ENCODE peak calls at places on chromosomes 12 and 14, in four cellular contexts. P is IMR-90, Y is neuronal stem cell, Z is mesendoderm. K is an unnamed sample.

GRCh38 chr14:104108570-104109060 is 23.1 kb downstream of the ASPG start:
- DNase-seq in P (no peak), Y (no peak), Z (no peak), K (peak; percentile 27)

GRCh38 chr12:119225454-119225853 is 46.7 kb downstream of the HSPB8 start:
- DNase-seq in P (no peak), Y (no peak), Z (peak; percentile 54), K (no peak)

GRCh38 chr12:84341467-84342193 is 571.0 kb downstream of the SLC6A15 start:
- DNase-seq in P (no peak), Y (no peak), Z (no peak), K (no peak)

GRCh38 chr14:101333335-101334280 is 227.7 kb upstream of the DIO3 start:
- DNase-seq in P (no peak), Y (no peak), Z (no peak), K (no peak)

GRCh38 chr12:91058821-91059220 is 997 bp upstream of the KERA start:
- DNase-seq in P (no peak), Y (no peak), Z (no peak), K (no peak)

GRCh38 chr12:3304436-3305135 is 186.4 kb upstream of the PRMT8 start:
- DNase-seq in P (peak; percentile 85), Y (no peak), Z (no peak), K (no peak)

GRCh38 chr14:61101803-61102548 is 120.9 kb downstream of the SLC38A6 start:
- DNase-seq in P (peak; percentile 65), Y (no peak), Z (peak; percentile 48), K (peak; percentile 66)

GRCh38 chr14:64937821-64938193 is 4.7 kb downstream of the GPX2 start:
- DNase-seq in P (peak; percentile 15), Y (no peak), Z (no peak), K (no peak)

GRCh38 chr12:111160350-111161142 is 208.3 kb downstream of the PHETA1 start:
- DNase-seq in P (no peak), Y (no peak), Z (peak; percentile 28), K (no peak)

GRCh38 chr12:57591567-57592325 is 754 bp downstream of the PIP4K2C start:
- DNase-seq in P (peak; percentile 21), Y (no peak), Z (peak; percentile 28), K (no peak)

GRCh38 chr14:49679271-49679670 is 8.7 kb downstream of the POLE2 start:
- DNase-seq in P (peak; percentile 30), Y (no peak), Z (no peak), K (no peak)

GRCh38 chr12:82793882-82794281 is 107.2 kb downstream of the TMTC2 start:
- DNase-seq in P (no peak), Y (peak; percentile 44), Z (no peak), K (peak; percentile 61)

GRCh38 chr14:25010471-25010870 is 39.5 kb downstream of the STXBP6 start:
- DNase-seq in P (no peak), Y (no peak), Z (peak; percentile 68), K (no peak)

GRCh38 chr12:122999986-123000420 is 19.5 kb downstream of the ARL6IP4 start:
- DNase-seq in P (no peak), Y (no peak), Z (no peak), K (no peak)

GRCh38 chr12:14567311-14568195 is at the start of gene PLBD1:
- DNase-seq in P (no peak), Y (peak; percentile 39), Z (peak; percentile 92), K (peak; percentile 85)

GRCh38 chr12:95195122-95195521 is 22.1 kb downstream of the FGD6 start:
- DNase-seq in P (no peak), Y (no peak), Z (peak; percentile 57), K (peak; percentile 55)

GRCh38 chr12:1878695-1879094 is 39.8 kb downstream of the CACNA2D4 start:
- DNase-seq in P (no peak), Y (no peak), Z (no peak), K (peak; percentile 22)

GRCh38 chr12:111596985-111597730 is 2.0 kb downstream of the ATXN2 start:
- DNase-seq in P (peak; percentile 55), Y (peak; percentile 30), Z (peak; percentile 81), K (peak; percentile 67)

GRCh38 chr14:63248211-63248610 is 44.0 kb downstream of the RHOJ start:
- DNase-seq in P (peak; percentile 68), Y (no peak), Z (no peak), K (no peak)

GRCh38 chr12:49804821-49805220 is 23.4 kb downstream of the NCKAP5L start:
- DNase-seq in P (no peak), Y (no peak), Z (no peak), K (no peak)

GRCh38 chr12:90013409-90013808 is 304.8 kb upstream of the ATP2B1 start:
- DNase-seq in P (peak; percentile 9), Y (no peak), Z (peak; percentile 49), K (no peak)
- H2BK5ac ChIP-seq in P (no peak overlapping the region), Y (no peak overlapping the region), Z (no peak overlapping the region), K (no peak overlapping the region)

GRCh38 chr14:99538275-99538674 is 57.1 kb downstream of the CCNK start:
- DNase-seq in P (peak; percentile 25), Y (no peak), Z (peak; percentile 38), K (no peak)
- H2AK5ac ChIP-seq in P (peak overlapping the region; percentile 100), Y (peak overlapping the region; percentile 98), Z (peak overlapping the region; percentile 24), K (no peak overlapping the region)

DNA sequence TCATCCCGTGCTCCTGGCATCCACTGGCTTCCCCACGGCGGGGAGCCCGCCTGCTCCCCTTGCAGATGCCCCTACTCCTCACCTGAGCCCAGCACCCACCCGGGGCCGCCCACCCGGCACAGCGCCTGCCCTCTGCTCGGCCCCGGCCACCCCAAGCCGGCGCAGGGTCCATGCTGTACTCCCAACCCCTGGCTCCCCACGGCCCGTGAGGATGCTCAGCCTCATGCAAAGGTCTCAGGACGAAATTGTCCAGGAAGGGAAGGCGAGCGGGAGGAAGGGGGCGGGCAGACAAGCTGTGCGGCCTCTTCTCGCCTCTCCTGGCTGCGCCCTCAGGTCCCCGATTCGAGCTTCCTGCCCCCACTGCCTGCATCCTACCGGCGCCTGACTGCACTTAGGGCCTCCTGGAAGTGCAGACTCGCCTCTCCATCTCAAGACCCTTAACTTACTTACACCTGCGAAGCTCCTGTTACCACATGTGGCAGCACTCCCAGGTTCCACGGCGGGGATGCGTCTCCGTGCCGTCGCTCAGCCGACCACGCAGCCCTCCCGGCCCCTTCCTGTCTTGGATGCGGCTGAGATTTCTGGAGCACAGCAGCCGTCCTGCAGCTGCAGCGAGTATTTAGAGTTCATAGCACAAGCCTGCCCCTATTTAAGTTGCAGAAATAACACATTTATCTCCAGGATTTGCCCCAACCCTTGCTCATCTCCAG is 18.0 kb downstream of the LRCOL1 start:
- DNase-seq in P (no peak), Y (no peak), Z (no peak), K (no peak)
- H2BK5ac ChIP-seq in P (no peak overlapping the region), Y (peak overlapping the region; percentile 31), Z (no peak overlapping the region), K (no peak overlapping the region)

GRCh38 chr12:131235871-131236271 is 282.2 kb downstream of the ADGRD1 start:
- DNase-seq in P (no peak), Y (no peak), Z (no peak), K (no peak)

GRCh38 chr12:131233737-131234474 is 280.2 kb downstream of the ADGRD1 start:
- DNase-seq in P (no peak), Y (no peak), Z (no peak), K (no peak)

GRCh38 chr12:131229426-131230339 is 276.0 kb downstream of the ADGRD1 start:
- DNase-seq in P (no peak), Y (no peak), Z (peak; percentile 97), K (peak; percentile 87)

GRCh38 chr12:131230340-131231099 is 276.8 kb downstream of the ADGRD1 start:
- DNase-seq in P (no peak), Y (no peak), Z (no peak), K (no peak)

DNA sequence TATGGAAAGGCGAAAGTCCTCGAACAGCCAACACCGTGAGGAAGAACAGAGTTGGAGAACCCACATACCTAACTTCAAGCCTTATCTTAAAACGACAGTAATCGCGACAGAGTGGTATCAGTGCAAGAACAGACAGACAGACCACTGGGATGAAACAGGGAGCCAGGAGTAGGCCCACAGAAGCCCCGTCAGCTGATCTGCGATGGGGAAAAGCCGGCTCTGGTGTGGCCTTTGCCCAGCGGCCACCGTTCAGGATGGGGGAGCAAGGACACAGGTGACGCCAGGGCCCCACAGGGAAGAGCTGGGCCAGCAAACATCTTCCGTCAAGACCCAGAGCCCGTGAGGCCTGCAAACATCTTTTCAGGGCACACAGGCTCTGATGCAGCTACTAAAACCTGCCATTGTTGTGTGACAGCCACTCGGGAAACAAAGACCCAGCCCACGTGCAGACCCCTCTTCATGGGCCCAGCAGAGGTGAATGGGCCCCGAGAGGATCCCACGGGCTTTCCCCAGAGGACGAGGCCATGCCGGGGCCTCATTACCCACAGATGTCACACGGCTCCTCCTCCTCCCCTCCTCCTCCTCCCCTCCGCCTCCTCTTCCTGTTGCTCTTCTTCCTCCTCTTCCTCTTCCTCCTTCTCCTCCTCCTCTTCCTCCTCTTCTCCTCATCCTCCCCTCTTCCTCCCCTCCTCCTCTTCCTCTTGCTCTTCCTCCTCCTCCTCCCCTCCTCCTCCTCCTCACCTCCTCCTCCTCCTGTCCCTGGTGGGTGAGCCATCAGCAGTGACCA is 277.7 kb downstream of the ADGRD1 start:
- DNase-seq in P (no peak), Y (no peak), Z (no peak), K (no peak)
- H2AK5ac ChIP-seq in P (no peak overlapping the region), Y (no peak overlapping the region), Z (no peak overlapping the region), K (no peak overlapping the region)